ENCODE peak calls at places on chromosomes 1 and 21, in four cellular contexts. One of them, this sample, is unnamed. For H3K9me3, the result is how much of the 10 kb centered on the place peaks cover.

GRCh38 chr1:44947060-44947773 is 39.2 kb downstream of the EIF2B3 start:
- DNase-seq in uterus: peak
- DNase-seq in cardiac muscle cell: peak
- DNase-seq in heart right ventricle: peak
- DNase-seq in this sample: no peak

GRCh38 chr1:45640293-45640692 is 16.4 kb upstream of the CCDC17 start:
- DNase-seq in uterus: no peak
- DNase-seq in cardiac muscle cell: no peak
- DNase-seq in heart right ventricle: no peak
- DNase-seq in this sample: no peak

GRCh38 chr1:31798433-31799195 is 17.2 kb downstream of the SPOCD1 start:
- DNase-seq in uterus: no peak
- DNase-seq in cardiac muscle cell: no peak
- DNase-seq in heart right ventricle: no peak
- DNase-seq in this sample: no peak

GRCh38 chr1:12456979-12457378 is 161.0 kb downstream of the DHRS3 start:
- DNase-seq in uterus: no peak
- DNase-seq in cardiac muscle cell: no peak
- DNase-seq in heart right ventricle: no peak
- DNase-seq in this sample: no peak

GRCh38 chr1:103576065-103576464 is 4.7 kb downstream of the AMY2B start:
- DNase-seq in uterus: no peak
- DNase-seq in cardiac muscle cell: no peak
- DNase-seq in heart right ventricle: no peak
- DNase-seq in this sample: no peak

GRCh38 chr1:185816460-185816859 is 82.3 kb downstream of the HMCN1 start:
- DNase-seq in uterus: no peak
- DNase-seq in cardiac muscle cell: no peak
- DNase-seq in heart right ventricle: no peak
- DNase-seq in this sample: no peak

GRCh38 chr1:33080885-33081553 is at the start of gene AZIN2:
- DNase-seq in uterus: peak
- DNase-seq in cardiac muscle cell: peak
- DNase-seq in heart right ventricle: peak
- DNase-seq in this sample: peak

GRCh38 chr1:54488065-54488750 is 59.8 kb upstream of the ACOT11 start:
- DNase-seq in uterus: peak
- DNase-seq in cardiac muscle cell: peak
- DNase-seq in heart right ventricle: peak
- DNase-seq in this sample: peak

GRCh38 chr1:200891774-200892157 is 2.9 kb upstream of the INAVA start:
- DNase-seq in uterus: no peak
- DNase-seq in cardiac muscle cell: peak
- DNase-seq in heart right ventricle: no peak
- DNase-seq in this sample: no peak

GRCh38 chr1:78387872-78388271 is 102.9 kb upstream of the PTGFR start:
- DNase-seq in uterus: no peak
- DNase-seq in cardiac muscle cell: no peak
- DNase-seq in heart right ventricle: no peak
- DNase-seq in this sample: no peak

GRCh38 chr1:30422251-30422650 is 301.1 kb downstream of the MATN1 start:
- DNase-seq in uterus: peak
- DNase-seq in cardiac muscle cell: no peak
- DNase-seq in heart right ventricle: no peak
- DNase-seq in this sample: peak

GRCh38 chr1:225523214-225523613 is 95.4 kb upstream of the LBR start:
- DNase-seq in uterus: no peak
- DNase-seq in cardiac muscle cell: no peak
- DNase-seq in heart right ventricle: no peak
- DNase-seq in this sample: no peak

GRCh38 chr1:199612976-199613774 is 414.3 kb upstream of the NR5A2 start:
- DNase-seq in uterus: no peak
- DNase-seq in cardiac muscle cell: no peak
- DNase-seq in heart right ventricle: no peak
- DNase-seq in this sample: no peak

GRCh38 chr1:168960595-168960994 is 145.9 kb upstream of the ATP1B1 start:
- DNase-seq in uterus: no peak
- DNase-seq in cardiac muscle cell: no peak
- DNase-seq in heart right ventricle: no peak
- DNase-seq in this sample: no peak

GRCh38 chr1:26278303-26278702 is 1.6 kb upstream of the SH3BGRL3 start:
- DNase-seq in uterus: no peak
- DNase-seq in cardiac muscle cell: no peak
- DNase-seq in heart right ventricle: no peak
- DNase-seq in this sample: peak

GRCh38 chr1:54312874-54313316 is 93.3 kb downstream of the SSBP3 start:
- DNase-seq in uterus: peak
- DNase-seq in cardiac muscle cell: no peak
- DNase-seq in heart right ventricle: peak
- DNase-seq in this sample: peak

GRCh38 chr1:247415423-247416361 is at the start of gene NLRP3:
- DNase-seq in uterus: no peak
- DNase-seq in cardiac muscle cell: no peak
- DNase-seq in heart right ventricle: no peak
- DNase-seq in this sample: peak

GRCh38 chr1:35264861-35265260 is 3.6 kb upstream of the ZMYM4 start:
- DNase-seq in uterus: no peak
- DNase-seq in cardiac muscle cell: no peak
- DNase-seq in heart right ventricle: no peak
- DNase-seq in this sample: peak

DNA sequence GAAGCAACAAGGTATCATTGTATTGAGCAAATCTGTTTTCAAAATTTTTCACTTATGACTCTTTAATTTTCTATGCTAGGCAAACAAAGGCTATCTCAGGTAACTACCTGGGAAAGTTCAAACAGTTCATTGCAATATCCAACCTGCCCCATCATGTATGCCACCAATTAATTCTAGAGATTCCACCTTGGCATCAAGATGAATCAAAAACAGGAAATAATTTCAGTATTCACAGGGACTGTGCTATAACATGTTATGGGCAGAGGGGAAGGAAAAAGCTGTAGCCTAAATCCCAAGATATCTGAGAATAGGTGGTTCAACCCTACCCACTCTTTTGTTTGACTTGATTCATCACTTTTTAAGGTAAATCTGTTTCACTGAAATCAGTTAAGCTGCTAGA is 67.5 kb upstream of the SH3GLB1 start:
- DNase-seq in uterus: no peak
- DNase-seq in cardiac muscle cell: no peak
- DNase-seq in heart right ventricle: no peak
- DNase-seq in this sample: no peak
- H3K4me3 ChIP-seq in uterus: no peak
- H3K4me3 ChIP-seq in cardiac muscle cell: no peak
- H3K4me3 ChIP-seq in heart right ventricle: no peak
- H3K4me3 ChIP-seq in this sample: no peak

DNA sequence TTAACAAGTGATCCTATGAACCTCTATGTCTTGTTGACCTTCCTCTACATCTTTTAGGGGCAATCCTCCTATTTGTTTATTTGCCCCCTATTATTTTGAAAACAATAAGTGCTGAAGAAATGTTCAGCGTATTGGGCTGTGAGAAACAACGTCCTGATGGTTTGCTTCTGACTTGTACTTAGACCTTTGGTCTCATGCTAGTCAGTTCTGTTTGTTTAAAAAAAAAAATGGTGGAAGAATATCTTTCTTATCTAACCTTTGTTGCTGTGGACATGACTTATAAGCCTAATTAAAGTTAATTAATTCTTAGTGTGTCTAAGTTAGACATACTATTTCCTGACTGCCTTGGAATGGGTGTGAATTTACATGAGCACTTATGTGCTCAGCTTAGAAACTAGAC is 20.7 kb downstream of the ATP1A1 start:
- DNase-seq in uterus: no peak
- DNase-seq in cardiac muscle cell: no peak
- DNase-seq in heart right ventricle: no peak
- DNase-seq in this sample: no peak
- TF ChIP-seq CTCF in uterus: no peak
- TF ChIP-seq CTCF in cardiac muscle cell: no peak
- TF ChIP-seq CTCF in heart right ventricle: no peak
- TF ChIP-seq CTCF in this sample: no peak

GRCh38 chr1:48329489-48329888 is 107.0 kb downstream of the SLC5A9 start:
- DNase-seq in uterus: no peak
- DNase-seq in cardiac muscle cell: no peak
- DNase-seq in heart right ventricle: no peak
- DNase-seq in this sample: no peak

GRCh38 chr1:48332115-48332514 is 109.6 kb downstream of the SLC5A9 start:
- DNase-seq in uterus: no peak
- DNase-seq in cardiac muscle cell: no peak
- DNase-seq in heart right ventricle: no peak
- DNase-seq in this sample: no peak

GRCh38 chr1:48333316-48333715 is 110.8 kb downstream of the SLC5A9 start:
- DNase-seq in uterus: no peak
- DNase-seq in cardiac muscle cell: no peak
- DNase-seq in heart right ventricle: no peak
- DNase-seq in this sample: no peak

GRCh38 chr1:48329905-48330304 is 107.4 kb downstream of the SLC5A9 start:
- DNase-seq in uterus: no peak
- DNase-seq in cardiac muscle cell: no peak
- DNase-seq in heart right ventricle: no peak
- DNase-seq in this sample: no peak
- H3K9me3 ChIP-seq in uterus: under half
- H3K9me3 ChIP-seq in cardiac muscle cell: under half
- H3K9me3 ChIP-seq in heart right ventricle: under half
- H3K9me3 ChIP-seq in this sample: under half

DNA sequence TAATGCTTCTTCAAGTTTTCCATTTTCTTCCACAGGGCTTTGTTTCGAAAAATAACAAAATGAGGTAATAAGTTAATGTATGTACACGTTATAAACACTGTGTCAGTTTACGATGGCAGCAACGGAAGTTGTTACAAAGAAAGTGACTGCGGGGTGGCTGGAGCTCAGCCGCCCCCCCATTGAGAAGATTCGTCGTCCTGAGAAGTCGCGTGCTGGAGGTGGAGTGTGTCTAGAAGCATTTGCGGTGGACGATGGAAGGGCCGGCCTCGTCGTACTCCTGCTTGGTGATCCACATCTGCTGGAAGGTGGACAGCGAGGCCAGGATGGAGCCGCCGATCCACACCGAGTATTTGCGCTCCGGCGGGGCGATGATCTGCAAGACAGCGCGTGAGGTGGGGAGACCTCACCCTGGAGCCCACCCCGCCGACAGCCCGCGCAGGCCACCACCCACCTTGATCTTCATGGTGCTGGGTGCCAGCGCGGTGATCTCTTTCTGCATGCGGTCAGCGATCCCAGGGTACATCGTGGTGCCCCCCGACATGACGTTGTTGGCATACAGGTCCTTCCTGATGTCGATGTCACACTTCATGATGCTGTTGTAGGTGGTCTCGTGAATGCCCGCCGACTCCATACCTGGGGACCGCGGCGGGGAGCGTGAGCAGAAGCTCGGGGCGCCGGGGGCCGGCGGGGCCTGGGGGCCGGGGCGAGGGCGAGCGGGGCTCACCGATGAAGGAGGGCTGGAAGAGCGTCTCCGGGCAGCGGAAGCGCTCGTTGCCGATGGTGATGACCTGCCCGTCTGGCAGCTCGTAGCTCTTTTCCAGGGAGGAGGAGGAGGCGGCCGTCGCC is 2.4 kb downstream of the ACTA1 start:
- DNase-seq in uterus: no peak
- DNase-seq in cardiac muscle cell: no peak
- DNase-seq in heart right ventricle: no peak
- DNase-seq in this sample: no peak
- H3K4me3 ChIP-seq in uterus: no peak
- H3K4me3 ChIP-seq in cardiac muscle cell: no peak
- H3K4me3 ChIP-seq in heart right ventricle: peak
- H3K4me3 ChIP-seq in this sample: no peak

GRCh38 chr1:115331531-115332331 is 6.3 kb downstream of the NGF start:
- DNase-seq in uterus: no peak
- DNase-seq in cardiac muscle cell: no peak
- DNase-seq in heart right ventricle: no peak
- DNase-seq in this sample: no peak

GRCh38 chr1:115332813-115333608 is 5.0 kb downstream of the NGF start:
- DNase-seq in uterus: peak
- DNase-seq in cardiac muscle cell: no peak
- DNase-seq in heart right ventricle: no peak
- DNase-seq in this sample: no peak

GRCh38 chr1:115327270-115327669 is 10.8 kb downstream of the NGF start:
- DNase-seq in uterus: no peak
- DNase-seq in cardiac muscle cell: no peak
- DNase-seq in heart right ventricle: no peak
- DNase-seq in this sample: no peak

GRCh38 chr1:115329965-115330364 is 8.1 kb downstream of the NGF start:
- DNase-seq in uterus: no peak
- DNase-seq in cardiac muscle cell: no peak
- DNase-seq in heart right ventricle: no peak
- DNase-seq in this sample: no peak

GRCh38 chr1:115330480-115331013 is 7.5 kb downstream of the NGF start:
- DNase-seq in uterus: peak
- DNase-seq in cardiac muscle cell: no peak
- DNase-seq in heart right ventricle: no peak
- DNase-seq in this sample: no peak
- TF ChIP-seq CTCF in uterus: peak
- TF ChIP-seq CTCF in cardiac muscle cell: no peak
- TF ChIP-seq CTCF in heart right ventricle: no peak
- TF ChIP-seq CTCF in this sample: no peak

DNA sequence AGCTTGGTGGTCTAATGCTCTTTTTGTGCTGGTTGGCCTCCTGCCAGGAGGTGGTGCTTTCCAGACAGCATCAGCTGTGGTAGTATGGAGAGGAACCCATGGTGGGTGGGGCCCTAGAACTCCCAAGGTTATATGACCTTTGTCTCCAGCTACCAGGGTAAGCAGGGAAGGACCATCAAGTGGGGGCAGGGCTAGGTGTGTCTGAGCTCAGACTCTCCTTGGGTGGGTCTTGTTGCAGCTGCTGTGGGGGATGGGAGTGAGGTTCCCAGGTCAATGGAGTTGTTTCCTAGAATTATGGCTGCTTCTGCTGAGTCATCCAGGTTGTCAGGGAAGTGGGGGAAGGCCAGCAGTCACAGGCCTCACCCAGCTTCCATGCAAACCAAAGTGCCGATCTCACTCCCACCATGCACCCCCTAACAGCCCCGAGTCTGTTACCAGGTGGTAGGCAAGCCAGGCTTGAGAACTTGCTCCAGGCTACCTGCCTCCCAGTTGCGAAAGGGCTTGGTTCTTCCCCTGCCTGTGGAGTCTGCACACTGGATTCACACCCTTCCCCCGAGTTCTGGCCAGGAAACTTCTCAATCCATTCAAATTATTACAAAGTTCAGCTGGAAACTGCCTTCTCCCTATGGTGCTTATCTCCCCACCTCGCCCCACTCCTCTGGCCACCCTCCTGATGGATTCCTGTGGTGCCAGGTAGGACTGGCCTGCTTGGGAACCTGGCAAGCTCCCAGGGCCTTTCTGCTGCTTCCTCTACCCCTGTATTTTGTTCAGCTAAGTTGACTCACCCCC is 37.8 kb downstream of the DRAM2 start:
- DNase-seq in uterus: no peak
- DNase-seq in cardiac muscle cell: no peak
- DNase-seq in heart right ventricle: no peak
- DNase-seq in this sample: no peak
- H3K9me3 ChIP-seq in uterus: under half
- H3K9me3 ChIP-seq in cardiac muscle cell: under half
- H3K9me3 ChIP-seq in heart right ventricle: under half
- H3K9me3 ChIP-seq in this sample: under half

GRCh38 chr21:36428789-36429671 is 43.8 kb downstream of the CHAF1B start:
- DNase-seq in uterus: no peak
- DNase-seq in cardiac muscle cell: no peak
- DNase-seq in heart right ventricle: no peak
- DNase-seq in this sample: no peak
- H3K4me3 ChIP-seq in uterus: no peak
- H3K4me3 ChIP-seq in cardiac muscle cell: no peak
- H3K4me3 ChIP-seq in heart right ventricle: no peak
- H3K4me3 ChIP-seq in this sample: no peak

This sample was measured in lung.